ENCODE peak calls at places on chromosomes 2 and 18, in four cellular contexts. One of them, this sample, is unnamed.

GRCh38 chr2:32926708-32927084 is 20.1 kb upstream of the LTBP1 start:
- DNase-seq in WTC11: peak; percentile 19
- DNase-seq in H1: no peak
- DNase-seq in A549: peak; percentile 37
- DNase-seq in this sample: peak; percentile 96

GRCh38 chr18:9839211-9839610 is 46.6 kb upstream of the TXNDC2 start:
- DNase-seq in WTC11: no peak
- DNase-seq in H1: no peak
- DNase-seq in A549: no peak
- DNase-seq in this sample: no peak

GRCh38 chr2:20104900-20105545 is 53.6 kb upstream of the LAPTM4A start:
- DNase-seq in A549: no peak
- DNase-seq in H1: no peak
- DNase-seq in WTC11: no peak
- DNase-seq in this sample: no peak

GRCh38 chr2:37779123-37779522 is 107.7 kb upstream of the CDC42EP3 start:
- DNase-seq in A549: no peak
- DNase-seq in WTC11: no peak
- DNase-seq in H1: no peak
- DNase-seq in this sample: no peak

GRCh38 chr2:167582619-167583018 is 664.8 kb downstream of the STK39 start:
- DNase-seq in A549: no peak
- DNase-seq in WTC11: no peak
- DNase-seq in H1: no peak
- DNase-seq in this sample: no peak

GRCh38 chr2:48175254-48175653 is 269.0 kb upstream of the FBXO11 start:
- DNase-seq in A549: peak; percentile 10
- DNase-seq in WTC11: no peak
- DNase-seq in H1: no peak
- DNase-seq in this sample: no peak

GRCh38 chr2:232504438-232504837 is 15.8 kb upstream of the PRSS56 start:
- DNase-seq in WTC11: no peak
- DNase-seq in H1: no peak
- DNase-seq in A549: peak; percentile 41
- DNase-seq in this sample: no peak

GRCh38 chr2:24453379-24454073 is 37.5 kb upstream of the NCOA1 start:
- DNase-seq in WTC11: no peak
- DNase-seq in A549: no peak
- DNase-seq in H1: no peak
- DNase-seq in this sample: no peak

GRCh38 chr2:28165087-28165652 is 227.5 kb upstream of the FOSL2 start:
- DNase-seq in WTC11: no peak
- DNase-seq in A549: no peak
- DNase-seq in H1: no peak
- DNase-seq in this sample: no peak

GRCh38 chr2:168801456-168801855 is 981 bp upstream of the NOSTRIN start:
- DNase-seq in H1: no peak
- DNase-seq in WTC11: no peak
- DNase-seq in A549: no peak
- DNase-seq in this sample: no peak
- TF ChIP-seq JUN in H1: no peak
- TF ChIP-seq JUN in WTC11: no peak
- TF ChIP-seq JUN in A549: no peak
- TF ChIP-seq JUN in this sample: no peak

GRCh38 chr2:68426446-68426845 is 40.6 kb downstream of the FBXO48 start:
- DNase-seq in A549: no peak
- DNase-seq in WTC11: no peak
- DNase-seq in H1: no peak
- DNase-seq in this sample: no peak
- TF ChIP-seq MAX in A549: no peak
- TF ChIP-seq MAX in WTC11: no peak
- TF ChIP-seq MAX in H1: no peak
- TF ChIP-seq MAX in this sample: no peak

DNA sequence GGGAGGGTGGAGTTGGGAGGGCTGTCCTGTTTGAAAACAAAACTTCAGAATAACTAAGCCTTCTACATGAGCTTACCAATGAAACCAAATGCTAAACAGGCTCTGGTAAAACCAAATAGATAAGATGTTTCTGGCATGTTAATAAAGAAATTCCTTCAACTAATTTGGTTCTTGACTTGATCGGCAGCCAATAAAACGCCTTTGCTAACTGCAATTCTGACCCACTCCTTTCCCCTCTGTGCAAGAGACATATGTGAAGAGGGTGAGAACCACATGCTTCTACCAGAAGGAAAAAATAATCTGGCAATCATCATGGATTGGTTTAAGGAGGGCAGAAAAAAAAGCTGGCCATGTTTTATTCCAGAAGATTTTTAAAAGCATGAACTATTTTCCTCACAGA is 20.9 kb downstream of the MAP4K3 start:
- DNase-seq in H1: no peak
- DNase-seq in WTC11: no peak
- DNase-seq in A549: no peak
- DNase-seq in this sample: no peak
- TF ChIP-seq JUN in H1: no peak
- TF ChIP-seq JUN in WTC11: no peak
- TF ChIP-seq JUN in A549: no peak
- TF ChIP-seq JUN in this sample: no peak

DNA sequence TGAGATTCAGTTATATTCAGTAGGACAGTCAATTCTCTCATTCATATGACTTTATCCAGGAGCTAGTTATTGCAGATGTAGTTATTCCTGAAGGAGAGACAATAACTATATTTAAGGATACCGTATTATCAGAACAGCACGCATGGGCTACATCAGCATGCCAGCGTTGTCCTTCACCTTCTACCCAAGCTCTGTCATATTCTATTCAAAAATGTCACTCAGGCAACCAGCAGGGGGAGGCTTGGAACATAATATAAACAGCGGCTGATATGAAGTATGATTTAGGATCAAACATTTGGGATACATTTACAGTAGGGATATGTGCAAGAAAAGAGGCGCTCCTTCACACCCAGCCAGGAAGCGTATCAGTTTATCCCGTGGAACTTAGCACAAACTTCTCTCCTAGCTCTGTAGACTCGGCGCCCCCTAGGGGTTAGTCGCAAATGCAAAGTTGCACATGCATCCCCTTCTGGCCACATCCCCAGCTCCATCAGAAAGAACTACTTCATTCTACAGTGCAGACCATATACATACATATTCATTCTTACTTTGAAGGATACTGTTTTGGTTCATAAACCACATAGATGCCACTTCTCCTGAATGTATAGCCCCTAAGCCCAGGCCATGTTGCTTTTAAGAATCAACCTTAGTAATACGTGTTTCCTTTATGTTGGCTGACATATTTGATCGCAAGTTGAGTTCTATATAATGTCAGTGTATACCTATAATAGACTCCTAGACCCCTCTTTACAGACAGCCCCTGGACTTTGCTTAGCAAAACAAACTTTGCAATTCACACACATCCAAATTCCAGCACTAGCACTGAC is 759.4 kb downstream of the ADCYAP1 start:
- DNase-seq in WTC11: peak; percentile 78
- DNase-seq in A549: peak; percentile 44
- DNase-seq in H1: peak; percentile 41
- DNase-seq in this sample: peak; percentile 13
- TF ChIP-seq MAX in WTC11: no peak
- TF ChIP-seq MAX in A549: no peak
- TF ChIP-seq MAX in H1: no peak
- TF ChIP-seq MAX in this sample: no peak

DNA sequence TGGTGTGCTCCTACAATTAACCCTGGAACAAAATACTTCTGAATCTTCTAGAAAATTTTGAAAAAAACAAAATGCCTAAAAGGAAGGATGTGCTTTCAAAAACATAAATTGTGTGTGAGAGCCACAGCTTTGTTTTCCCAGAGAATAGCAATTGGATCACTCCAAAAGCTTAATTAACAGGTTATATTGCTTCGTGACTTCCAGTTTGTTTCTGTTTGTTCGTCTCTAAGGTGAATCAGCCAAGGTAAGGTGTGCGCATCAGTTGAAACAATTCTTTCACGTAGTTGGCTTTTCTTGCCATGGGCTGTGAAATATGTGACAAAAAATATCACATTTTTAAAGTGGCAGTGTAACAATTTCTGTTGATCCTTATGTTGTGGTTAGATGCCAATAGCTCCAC is 90.3 kb upstream of the BARD1 start:
- DNase-seq in A549: no peak
- DNase-seq in H1: no peak
- DNase-seq in WTC11: no peak
- DNase-seq in this sample: no peak
- TF ChIP-seq JUN in A549: no peak
- TF ChIP-seq JUN in H1: no peak
- TF ChIP-seq JUN in WTC11: no peak
- TF ChIP-seq JUN in this sample: no peak

This sample was measured in endothelial cell of umbilical vein.